ENCODE peak calls at places on chromosomes 2 and 18, in eight cellular contexts. G, D, T, R, B, A, C and N are unnamed samples. For H3K36me3, the result is how much of the 10 kb centered on the place peaks cover.

GRCh38 chr2:138112536-138112935 is 148.3 kb downstream of the HNMT start:
- DNase-seq in G (peak), D (no peak), T (no peak), R (peak), B (no peak), A (no peak), C (no peak), N (no peak)

GRCh38 chr2:151329998-151330397 is 27.4 kb upstream of the TNFAIP6 start:
- DNase-seq in G (no peak), D (no peak), T (no peak), R (no peak), B (no peak), A (no peak), C (no peak), N (no peak)

GRCh38 chr2:169512525-169512924 is 3.0 kb downstream of the KLHL41 start:
- DNase-seq in G (no peak), D (no peak), T (no peak), R (peak), B (no peak), A (no peak), C (no peak), N (no peak)

GRCh38 chr2:28664120-28664842 is 87.3 kb upstream of the PPP1CB start:
- DNase-seq in G (peak), D (peak), T (no peak), R (no peak), B (no peak), A (no peak), C (no peak), N (peak)

GRCh38 chr2:143686585-143687164 is 557.5 kb downstream of the ARHGAP15 start:
- DNase-seq in G (peak), D (no peak), T (no peak), R (peak), B (no peak), A (no peak), C (no peak), N (no peak)

GRCh38 chr2:224009605-224010330 is 29.3 kb downstream of the SERPINE2 start:
- DNase-seq in G (peak), D (no peak), T (no peak), R (peak), B (no peak), A (no peak), C (no peak), N (peak)

GRCh38 chr2:205868773-205869333 is 186.6 kb downstream of the NRP2 start:
- DNase-seq in G (peak), D (no peak), T (no peak), R (peak), B (no peak), A (no peak), C (no peak), N (no peak)

GRCh38 chr2:28586864-28587263 is 91.0 kb downstream of the PLB1 start:
- DNase-seq in G (no peak), D (no peak), T (no peak), R (no peak), B (peak), A (no peak), C (no peak), N (no peak)

GRCh38 chr2:64622443-64623231 is 31.1 kb downstream of the SERTAD2 start:
- DNase-seq in G (no peak), D (peak), T (no peak), R (no peak), B (no peak), A (no peak), C (no peak), N (no peak)

GRCh38 chr2:460861-461260 is 173.0 kb upstream of the ALKAL2 start:
- DNase-seq in G (no peak), D (no peak), T (peak), R (peak), B (peak), A (no peak), C (no peak), N (no peak)

GRCh38 chr2:216055661-216056060 is 25.9 kb downstream of the PECR start:
- DNase-seq in G (no peak), D (no peak), T (no peak), R (no peak), B (no peak), A (no peak), C (no peak), N (no peak)

GRCh38 chr2:231932711-231932970 is 6.4 kb upstream of the NPPC start:
- DNase-seq in G (no peak), D (peak), T (peak), R (peak), B (no peak), A (no peak), C (no peak), N (no peak)

GRCh38 chr18:261398-262073 is 6.3 kb downstream of the THOC1 start:
- DNase-seq in G (no peak), D (no peak), T (no peak), R (peak), B (no peak), A (no peak), C (no peak), N (no peak)

GRCh38 chr18:73249030-73249429 is 381.2 kb upstream of the NETO1 start:
- DNase-seq in G (no peak), D (no peak), T (no peak), R (no peak), B (no peak), A (no peak), C (no peak), N (no peak)

GRCh38 chr18:71115261-71115660 is 826.4 kb downstream of the SOCS6 start:
- DNase-seq in G (peak), D (no peak), T (no peak), R (no peak), B (no peak), A (no peak), C (no peak), N (no peak)

GRCh38 chr2:62333961-62334360 is 138.0 kb downstream of the B3GNT2 start:
- DNase-seq in G (no peak), D (no peak), T (no peak), R (no peak), B (no peak), A (no peak), C (no peak), N (peak)

GRCh38 chr18:13471971-13472628 is 253.5 kb downstream of the LDLRAD4 start:
- DNase-seq in G (no peak), D (no peak), T (no peak), R (no peak), B (no peak), A (no peak), C (no peak), N (no peak)

GRCh38 chr2:37322368-37322767 is 2.3 kb downstream of the PRKD3 start:
- DNase-seq in G (peak), D (no peak), T (no peak), R (peak), B (no peak), A (no peak), C (no peak), N (no peak)

GRCh38 chr2:40101076-40101688 is 322.1 kb upstream of the THUMPD2 start:
- DNase-seq in G (peak), D (no peak), T (no peak), R (peak), B (no peak), A (no peak), C (no peak), N (no peak)

GRCh38 chr2:26346454-26347053 is at the start of gene ADGRF3:
- DNase-seq in G (peak), D (peak), T (no peak), R (peak), B (peak), A (peak), C (peak), N (peak)

GRCh38 chr2:235803028-235803427 is 309.2 kb downstream of the AGAP1 start:
- DNase-seq in G (peak), D (no peak), T (no peak), R (peak), B (no peak), A (no peak), C (no peak), N (no peak)

GRCh38 chr2:174198846-174199564 is 49.3 kb downstream of the OLA1 start:
- DNase-seq in G (no peak), D (no peak), T (no peak), R (peak), B (no peak), A (no peak), C (no peak), N (no peak)

GRCh38 chr2:240060977-240061591 is 7.8 kb upstream of the OR6B3 start:
- DNase-seq in G (peak), D (no peak), T (no peak), R (peak), B (peak), A (peak), C (no peak), N (peak)

GRCh38 chr2:106596844-106597243 is 109.7 kb downstream of the CD8B2 start:
- DNase-seq in G (no peak), D (no peak), T (no peak), R (no peak), B (no peak), A (no peak), C (no peak), N (no peak)

GRCh38 chr2:240451108-240451611 is 15.7 kb downstream of the GPC1 start:
- DNase-seq in G (no peak), D (no peak), T (no peak), R (peak), B (no peak), A (peak), C (no peak), N (no peak)

GRCh38 chr18:78731423-78732032 is 248.1 kb upstream of the SALL3 start:
- DNase-seq in G (no peak), D (peak), T (no peak), R (no peak), B (no peak), A (no peak), C (no peak), N (no peak)

GRCh38 chr2:9356336-9356735 is 67.0 kb downstream of the ITGB1BP1 start:
- DNase-seq in G (no peak), D (no peak), T (no peak), R (no peak), B (no peak), A (no peak), C (no peak), N (peak)

GRCh38 chr2:234910186-234910679 is 41.6 kb upstream of the SH3BP4 start:
- DNase-seq in G (no peak), D (no peak), T (no peak), R (no peak), B (no peak), A (no peak), C (no peak), N (no peak)

GRCh38 chr18:74294526-74294925 is 2.8 kb upstream of the CYB5A start:
- DNase-seq in G (peak), D (no peak), T (peak), R (peak), B (no peak), A (no peak), C (no peak), N (no peak)

GRCh38 chr2:217314021-217314460 is 454.2 kb upstream of the TNP1 start:
- DNase-seq in G (no peak), D (no peak), T (peak), R (no peak), B (no peak), A (peak), C (no peak), N (no peak)

GRCh38 chr2:40316631-40317030 is 135.3 kb downstream of the SLC8A1 start:
- DNase-seq in G (no peak), D (no peak), T (no peak), R (no peak), B (no peak), A (no peak), C (no peak), N (no peak)

GRCh38 chr2:144515694-144516416 is 4.1 kb downstream of the ZEB2 start:
- DNase-seq in G (peak), D (no peak), T (no peak), R (peak), B (no peak), A (no peak), C (peak), N (no peak)

GRCh38 chr2:20016346-20016745 is 3.9 kb upstream of the MATN3 start:
- DNase-seq in G (no peak), D (no peak), T (no peak), R (no peak), B (no peak), A (no peak), C (no peak), N (no peak)

GRCh38 chr18:58223717-58224424 is 179.8 kb downstream of the NEDD4L start:
- DNase-seq in G (peak), D (peak), T (peak), R (peak), B (no peak), A (peak), C (peak), N (peak)

DNA sequence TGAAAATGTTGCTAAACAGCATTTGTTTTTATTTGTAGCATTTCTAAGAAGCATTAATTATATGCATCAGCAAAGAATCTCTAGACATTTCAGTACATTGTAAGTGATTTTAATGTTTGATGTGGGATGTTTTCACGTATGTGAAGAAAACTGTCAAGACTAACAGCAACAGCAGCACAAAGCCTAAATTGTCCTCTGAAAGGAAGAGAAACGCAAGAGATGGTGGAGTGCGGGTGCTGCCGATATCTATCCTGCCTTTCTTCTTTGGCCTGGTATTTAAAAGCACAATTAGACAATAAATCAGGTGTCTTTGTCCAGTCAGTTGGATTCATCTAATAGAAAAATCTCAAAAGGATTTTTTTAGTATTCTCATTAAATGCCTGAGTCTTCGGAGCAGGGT is 3.1 kb downstream of the TWIST2 start:
- DNase-seq in G (no peak), D (no peak), T (no peak), R (no peak), B (no peak), A (no peak), C (no peak), N (no peak)
- H3K36me3 ChIP-seq in G (under half), D (under half), T (under half), R (under half), B (under half), A (under half), C (under half), N (under half)

DNA sequence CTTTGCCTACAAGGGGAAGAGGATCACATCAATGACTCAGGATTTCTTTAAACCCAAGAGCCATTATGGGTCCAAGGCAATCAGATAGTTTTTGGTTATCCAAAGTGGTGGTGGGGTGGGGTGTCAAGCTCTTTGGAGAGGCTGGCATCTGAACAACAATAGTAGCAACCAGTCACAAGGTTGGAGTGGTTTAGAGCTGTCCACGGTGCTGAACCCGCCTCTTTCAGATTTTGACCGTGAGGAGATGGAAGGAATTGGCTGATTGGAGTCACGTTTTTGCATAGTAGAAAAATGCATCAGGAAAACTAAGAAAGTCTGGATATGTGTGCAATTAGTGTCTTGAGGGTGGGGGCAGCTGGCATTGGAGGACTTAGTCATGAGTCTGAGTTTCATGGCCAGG is 159.9 kb downstream of the LOXHD1 start:
- DNase-seq in G (peak), D (no peak), T (no peak), R (peak), B (no peak), A (no peak), C (peak), N (peak)
- H3K36me3 ChIP-seq in G (under half), D (under half), T (under half), R (under half), B (under half), A (under half), C (under half), N (under half)

GRCh38 chr2:135756692-135757091 is 15.0 kb downstream of the UBXN4 start:
- DNase-seq in G (no peak), D (no peak), T (no peak), R (no peak), B (no peak), A (no peak), C (no peak), N (no peak)

DNA sequence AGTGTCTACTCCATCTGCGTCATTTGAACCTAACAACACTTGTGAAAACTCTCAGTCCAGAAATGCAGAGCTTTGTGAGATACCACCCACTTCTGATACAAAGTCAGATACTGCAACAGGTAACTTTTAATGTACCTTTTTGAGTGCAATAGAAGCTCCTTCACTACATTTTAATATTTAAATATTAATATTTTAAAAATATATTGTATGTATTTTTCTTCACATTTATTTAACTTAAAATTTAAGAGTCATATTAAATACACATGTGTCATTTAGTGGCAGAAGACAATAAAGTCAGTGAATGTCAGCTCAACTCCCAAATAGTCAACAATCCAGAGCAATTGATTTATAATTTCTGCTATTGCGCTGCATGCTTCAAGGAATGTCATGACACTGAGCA is 13.9 kb downstream of the UBXN4 start:
- DNase-seq in G (no peak), D (no peak), T (no peak), R (no peak), B (no peak), A (no peak), C (no peak), N (no peak)
- H3K36me3 ChIP-seq in G (half or more), D (half or more), T (half or more), R (under half), B (half or more), A (under half), C (half or more), N (under half)

GRCh38 chr2:32611771-32612170 is 16.1 kb upstream of the TTC27 start:
- DNase-seq in G (no peak), D (no peak), T (no peak), R (no peak), B (no peak), A (no peak), C (no peak), N (no peak)
- H3K36me3 ChIP-seq in G (under half), D (half or more), T (half or more), R (under half), B (half or more), A (under half), C (half or more), N (under half)

DNA sequence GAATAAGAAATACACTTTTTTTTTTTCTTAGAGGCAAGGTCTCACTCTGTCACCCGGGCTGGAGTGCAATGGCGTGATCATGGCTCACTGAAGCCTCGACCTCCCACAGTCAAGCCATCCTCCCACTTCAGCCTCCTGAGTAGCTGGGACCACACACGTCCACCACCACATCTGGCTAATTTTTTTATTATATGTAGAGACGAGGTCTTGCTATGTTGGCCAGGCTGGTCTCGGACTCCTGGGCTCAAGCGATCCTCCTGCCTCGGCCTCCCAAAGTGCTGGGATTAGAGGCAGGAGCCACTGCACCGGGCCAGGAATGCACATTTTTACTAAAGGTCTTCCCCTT is 2.4 kb downstream of the TGOLN2 start:
- DNase-seq in G (peak), D (no peak), T (no peak), R (no peak), B (no peak), A (no peak), C (no peak), N (no peak)
- H3K36me3 ChIP-seq in G (under half), D (under half), T (under half), R (under half), B (half or more), A (under half), C (half or more), N (under half)

DNA sequence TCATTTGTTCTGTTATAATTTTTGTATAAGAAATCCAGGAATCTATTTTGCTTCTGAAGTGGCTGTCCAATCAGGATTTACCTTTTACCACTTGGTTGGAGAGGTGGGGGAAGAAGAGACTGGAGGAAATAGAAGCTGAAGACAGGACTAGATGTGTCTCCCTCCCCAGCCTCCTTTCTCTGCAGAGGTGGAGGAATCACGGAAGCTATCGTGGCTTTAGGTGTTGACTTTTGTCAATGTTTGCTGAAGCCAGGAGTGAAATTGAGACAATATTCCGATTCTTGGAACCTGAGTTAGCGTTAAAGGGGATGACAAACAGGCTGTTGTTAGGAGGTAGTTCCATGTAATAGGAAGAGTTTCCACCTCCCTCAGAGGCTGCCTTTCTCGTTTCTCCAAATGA is 43.5 kb downstream of the PDCL3 start:
- DNase-seq in G (no peak), D (no peak), T (no peak), R (no peak), B (no peak), A (no peak), C (no peak), N (no peak)
- H3K36me3 ChIP-seq in G (under half), D (under half), T (under half), R (under half), B (under half), A (under half), C (under half), N (under half)